ENCODE peak calls at places on chromosomes 11 and 22, in six cellular contexts. One of them, this sample, is unnamed.

GRCh38 chr11:31882951-31883392 is 71.8 kb upstream of the PAX6 start:
- DNase-seq in endothelial cell of umbilical vein: no peak
- DNase-seq in A549: no peak
- DNase-seq in HepG2: no peak
- DNase-seq in K562: no peak
- DNase-seq in GM12878: no peak
- DNase-seq in this sample: no peak

GRCh38 chr22:41856484-41856883 is 23.6 kb downstream of the SREBF2 start:
- DNase-seq in endothelial cell of umbilical vein: no peak
- DNase-seq in A549: no peak
- DNase-seq in HepG2: no peak
- DNase-seq in K562: no peak
- DNase-seq in GM12878: no peak
- DNase-seq in this sample: no peak

GRCh38 chr22:39778055-39778454 is 115.5 kb downstream of the ENTHD1 start:
- DNase-seq in endothelial cell of umbilical vein: no peak
- DNase-seq in A549: no peak
- DNase-seq in HepG2: no peak
- DNase-seq in K562: no peak
- DNase-seq in GM12878: no peak
- DNase-seq in this sample: no peak

GRCh38 chr11:10414659-10415058 is 40.4 kb upstream of the AMPD3 start:
- DNase-seq in endothelial cell of umbilical vein: peak; percentile 34
- DNase-seq in A549: no peak
- DNase-seq in HepG2: no peak
- DNase-seq in K562: peak; percentile 54
- DNase-seq in GM12878: no peak
- DNase-seq in this sample: peak; percentile 90

GRCh38 chr11:1888347-1888753 is 3.3 kb downstream of the PRR33 start:
- DNase-seq in endothelial cell of umbilical vein: no peak
- DNase-seq in A549: no peak
- DNase-seq in HepG2: no peak
- DNase-seq in K562: no peak
- DNase-seq in GM12878: no peak
- DNase-seq in this sample: no peak

GRCh38 chr11:2358754-2359444 is 18.2 kb upstream of the CD81 start:
- DNase-seq in endothelial cell of umbilical vein: no peak
- DNase-seq in A549: no peak
- DNase-seq in HepG2: no peak
- DNase-seq in K562: no peak
- DNase-seq in GM12878: no peak
- DNase-seq in this sample: no peak

GRCh38 chr11:58222730-58223129 is 6.0 kb downstream of the OR10Q1 start:
- DNase-seq in endothelial cell of umbilical vein: no peak
- DNase-seq in A549: no peak
- DNase-seq in HepG2: no peak
- DNase-seq in K562: no peak
- DNase-seq in GM12878: no peak
- DNase-seq in this sample: no peak

GRCh38 chr11:42311944-42312343 is 852.5 kb upstream of the LRRC4C start:
- DNase-seq in endothelial cell of umbilical vein: no peak
- DNase-seq in A549: no peak
- DNase-seq in HepG2: no peak
- DNase-seq in K562: no peak
- DNase-seq in GM12878: no peak
- DNase-seq in this sample: no peak

GRCh38 chr11:57251491-57252104 is 14.5 kb upstream of the APLNR start:
- DNase-seq in endothelial cell of umbilical vein: peak; percentile 55
- DNase-seq in A549: no peak
- DNase-seq in HepG2: no peak
- DNase-seq in K562: peak; percentile 83
- DNase-seq in GM12878: no peak
- DNase-seq in this sample: no peak

GRCh38 chr22:19709063-19709769 is 5.1 kb upstream of the SEPTIN5 start:
- DNase-seq in endothelial cell of umbilical vein: no peak
- DNase-seq in A549: no peak
- DNase-seq in HepG2: no peak
- DNase-seq in K562: no peak
- DNase-seq in GM12878: no peak
- DNase-seq in this sample: peak; percentile 62

GRCh38 chr11:10885703-10886363 is 28.0 kb upstream of the ZBED5 start:
- DNase-seq in endothelial cell of umbilical vein: no peak
- DNase-seq in A549: peak; percentile 18
- DNase-seq in HepG2: no peak
- DNase-seq in K562: no peak
- DNase-seq in GM12878: no peak
- DNase-seq in this sample: no peak

GRCh38 chr11:14906614-14907392 is 14.8 kb upstream of the CYP2R1 start:
- DNase-seq in endothelial cell of umbilical vein: no peak
- DNase-seq in A549: no peak
- DNase-seq in HepG2: no peak
- DNase-seq in K562: no peak
- DNase-seq in GM12878: no peak
- DNase-seq in this sample: peak; percentile 20

GRCh38 chr22:37229805-37230672 is 14.0 kb downstream of the RAC2 start:
- DNase-seq in endothelial cell of umbilical vein: no peak
- DNase-seq in A549: no peak
- DNase-seq in HepG2: no peak
- DNase-seq in K562: peak; percentile 80
- DNase-seq in GM12878: peak; percentile 60
- DNase-seq in this sample: peak; percentile 96

GRCh38 chr11:128391809-128392208 is 195.5 kb downstream of the ETS1 start:
- DNase-seq in endothelial cell of umbilical vein: peak; percentile 17
- DNase-seq in A549: no peak
- DNase-seq in HepG2: no peak
- DNase-seq in K562: no peak
- DNase-seq in GM12878: no peak
- DNase-seq in this sample: no peak

GRCh38 chr11:117087446-117087845 is 10.8 kb downstream of the SIK3 start:
- DNase-seq in endothelial cell of umbilical vein: no peak
- DNase-seq in A549: no peak
- DNase-seq in HepG2: no peak
- DNase-seq in K562: peak; percentile 74
- DNase-seq in GM12878: no peak
- DNase-seq in this sample: no peak

GRCh38 chr22:48179571-48180546 is 1417.4 kb downstream of the TBC1D22A start:
- DNase-seq in endothelial cell of umbilical vein: no peak
- DNase-seq in A549: no peak
- DNase-seq in HepG2: no peak
- DNase-seq in K562: no peak
- DNase-seq in GM12878: no peak
- DNase-seq in this sample: no peak

GRCh38 chr11:15006139-15006759 is 34.1 kb upstream of the CALCA start:
- DNase-seq in endothelial cell of umbilical vein: peak; percentile 42
- DNase-seq in A549: no peak
- DNase-seq in HepG2: peak; percentile 46
- DNase-seq in K562: peak; percentile 59
- DNase-seq in GM12878: peak; percentile 0
- DNase-seq in this sample: peak; percentile 68

GRCh38 chr11:46260161-46260560 is 17.3 kb upstream of the CREB3L1 start:
- DNase-seq in endothelial cell of umbilical vein: no peak
- DNase-seq in A549: no peak
- DNase-seq in HepG2: no peak
- DNase-seq in K562: no peak
- DNase-seq in GM12878: no peak
- DNase-seq in this sample: no peak

GRCh38 chr11:108846009-108846408 is 181.1 kb downstream of the DDX10 start:
- DNase-seq in endothelial cell of umbilical vein: no peak
- DNase-seq in A549: no peak
- DNase-seq in HepG2: no peak
- DNase-seq in K562: no peak
- DNase-seq in GM12878: no peak
- DNase-seq in this sample: no peak

GRCh38 chr11:64444838-64445441 is 86.0 kb downstream of the RPS6KA4 start:
- DNase-seq in endothelial cell of umbilical vein: no peak
- DNase-seq in A549: peak; percentile 45
- DNase-seq in HepG2: no peak
- DNase-seq in K562: peak; percentile 47
- DNase-seq in GM12878: no peak
- DNase-seq in this sample: peak; percentile 29

GRCh38 chr11:120329556-120329955 is 4.5 kb downstream of the TLCD5 start:
- DNase-seq in endothelial cell of umbilical vein: no peak
- DNase-seq in A549: no peak
- DNase-seq in HepG2: no peak
- DNase-seq in K562: no peak
- DNase-seq in GM12878: no peak
- DNase-seq in this sample: no peak

GRCh38 chr22:19915287-19915954 is 26.2 kb upstream of the COMT start:
- DNase-seq in endothelial cell of umbilical vein: no peak
- DNase-seq in A549: no peak
- DNase-seq in HepG2: no peak
- DNase-seq in K562: no peak
- DNase-seq in GM12878: no peak
- DNase-seq in this sample: no peak

GRCh38 chr11:44693654-44694119 is 33.1 kb upstream of the TSPAN18 start:
- DNase-seq in endothelial cell of umbilical vein: no peak
- DNase-seq in A549: no peak
- DNase-seq in HepG2: no peak
- DNase-seq in K562: no peak
- DNase-seq in GM12878: no peak
- DNase-seq in this sample: no peak

GRCh38 chr11:44695169-44695833 is 31.5 kb upstream of the TSPAN18 start:
- DNase-seq in endothelial cell of umbilical vein: no peak
- DNase-seq in A549: no peak
- DNase-seq in HepG2: no peak
- DNase-seq in K562: peak; percentile 16
- DNase-seq in GM12878: no peak
- DNase-seq in this sample: no peak

GRCh38 chr11:44690651-44691050 is 36.1 kb upstream of the TSPAN18 start:
- DNase-seq in endothelial cell of umbilical vein: no peak
- DNase-seq in A549: no peak
- DNase-seq in HepG2: no peak
- DNase-seq in K562: no peak
- DNase-seq in GM12878: no peak
- DNase-seq in this sample: no peak

GRCh38 chr11:44698228-44698923 is 28.4 kb upstream of the TSPAN18 start:
- DNase-seq in endothelial cell of umbilical vein: no peak
- DNase-seq in A549: no peak
- DNase-seq in HepG2: no peak
- DNase-seq in K562: peak; percentile 12
- DNase-seq in GM12878: no peak
- DNase-seq in this sample: peak; percentile 32

DNA sequence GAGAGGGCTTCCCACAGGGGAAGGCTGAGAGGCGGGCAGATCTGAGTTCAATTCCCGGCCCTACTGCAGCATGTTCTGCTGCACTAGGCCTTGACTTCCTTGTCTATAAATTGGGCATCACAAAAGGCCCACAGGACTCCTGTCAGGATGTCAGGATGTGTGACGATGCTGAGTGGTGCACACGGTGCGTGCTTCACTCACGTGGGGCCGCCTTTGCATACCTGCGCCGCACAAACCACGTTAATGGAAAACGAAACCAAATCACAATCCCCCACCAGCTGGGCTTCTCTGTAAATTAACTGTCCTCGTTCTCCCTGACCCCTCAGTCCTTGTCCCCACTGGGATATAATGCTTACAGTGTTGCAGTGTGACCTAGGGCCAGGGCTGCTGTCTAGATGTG is 32.3 kb upstream of the TSPAN18 start:
- DNase-seq in endothelial cell of umbilical vein: no peak
- DNase-seq in A549: no peak
- DNase-seq in HepG2: no peak
- DNase-seq in K562: no peak
- DNase-seq in GM12878: no peak
- DNase-seq in this sample: no peak
- H3K4me3 ChIP-seq in endothelial cell of umbilical vein: no peak overlapping the region
- H3K4me3 ChIP-seq in A549: no peak overlapping the region
- H3K4me3 ChIP-seq in HepG2: no peak overlapping the region
- H3K4me3 ChIP-seq in K562: no peak overlapping the region
- H3K4me3 ChIP-seq in GM12878: no peak overlapping the region
- H3K4me3 ChIP-seq in this sample: no peak overlapping the region

GRCh38 chr22:17774206-17774927 is at the start of gene BID:
- DNase-seq in endothelial cell of umbilical vein: peak; percentile 22
- DNase-seq in A549: no peak
- DNase-seq in HepG2: no peak
- DNase-seq in K562: peak; percentile 71
- DNase-seq in GM12878: no peak
- DNase-seq in this sample: peak; percentile 74
- TF ChIP-seq POLR2A in endothelial cell of umbilical vein: peak; percentile 33
- TF ChIP-seq POLR2A in A549: peak; percentile 53
- TF ChIP-seq POLR2A in HepG2: peak; percentile 73
- TF ChIP-seq POLR2A in K562: no peak
- TF ChIP-seq POLR2A in GM12878: peak; percentile 68
- TF ChIP-seq POLR2A in this sample: peak; percentile 39

GRCh38 chr11:67409261-67409666 is 5.4 kb downstream of the TBC1D10C start:
- DNase-seq in endothelial cell of umbilical vein: no peak
- DNase-seq in A549: no peak
- DNase-seq in HepG2: no peak
- DNase-seq in K562: no peak
- DNase-seq in GM12878: no peak
- DNase-seq in this sample: peak; percentile 92

GRCh38 chr11:67408437-67409200 is 4.7 kb downstream of the TBC1D10C start:
- DNase-seq in endothelial cell of umbilical vein: no peak
- DNase-seq in A549: no peak
- DNase-seq in HepG2: no peak
- DNase-seq in K562: no peak
- DNase-seq in GM12878: no peak
- DNase-seq in this sample: peak; percentile 62

GRCh38 chr11:67410369-67410831 is 5.1 kb upstream of the CARNS1 start:
- DNase-seq in endothelial cell of umbilical vein: no peak
- DNase-seq in A549: no peak
- DNase-seq in HepG2: no peak
- DNase-seq in K562: no peak
- DNase-seq in GM12878: no peak
- DNase-seq in this sample: no peak

GRCh38 chr11:67410984-67411784 is 4.3 kb upstream of the CARNS1 start:
- DNase-seq in endothelial cell of umbilical vein: no peak
- DNase-seq in A549: no peak
- DNase-seq in HepG2: no peak
- DNase-seq in K562: no peak
- DNase-seq in GM12878: no peak
- DNase-seq in this sample: no peak

DNA sequence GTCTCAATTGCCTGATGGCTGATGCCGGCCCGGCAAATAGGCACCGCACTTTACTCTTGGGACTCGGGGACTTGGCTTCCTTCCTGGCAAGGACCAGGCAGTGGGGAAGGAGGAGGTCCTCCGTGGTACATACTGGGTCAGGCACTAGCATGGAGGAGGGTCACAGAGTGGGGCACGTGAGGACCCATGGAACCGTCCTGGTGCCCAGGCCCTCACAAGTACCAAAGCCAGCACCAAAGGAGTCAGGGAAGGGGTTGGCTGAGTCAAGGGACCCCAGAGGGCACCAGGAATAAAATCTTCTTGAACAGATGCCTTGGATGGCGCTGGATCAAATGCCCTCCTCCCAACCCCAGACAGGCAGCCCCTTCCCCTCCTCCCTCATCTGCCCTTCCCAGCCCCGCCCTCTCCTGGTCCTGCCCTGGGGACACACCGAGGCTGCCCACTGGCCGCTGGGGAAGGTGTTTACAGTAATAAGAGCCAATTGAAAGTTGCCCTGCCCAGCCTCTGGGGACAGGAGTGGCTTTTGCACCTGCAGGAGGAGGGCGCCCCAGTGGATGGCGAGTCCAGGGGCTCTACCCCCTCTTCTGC is 5.6 kb upstream of the CARNS1 start:
- DNase-seq in endothelial cell of umbilical vein: no peak
- DNase-seq in A549: no peak
- DNase-seq in HepG2: peak; percentile 61
- DNase-seq in K562: no peak
- DNase-seq in GM12878: no peak
- DNase-seq in this sample: peak; percentile 74
- TF ChIP-seq MYC in endothelial cell of umbilical vein: no peak
- TF ChIP-seq MYC in A549: no peak
- TF ChIP-seq MYC in HepG2: no peak
- TF ChIP-seq MYC in K562: no peak
- TF ChIP-seq MYC in GM12878: no peak
- TF ChIP-seq MYC in this sample: peak; percentile 54

GRCh38 chr22:44147821-44148574 is 32.7 kb upstream of the PARVG start:
- DNase-seq in endothelial cell of umbilical vein: no peak
- DNase-seq in A549: no peak
- DNase-seq in HepG2: no peak
- DNase-seq in K562: no peak
- DNase-seq in GM12878: no peak
- DNase-seq in this sample: no peak
- H3K4me3 ChIP-seq in endothelial cell of umbilical vein: no peak overlapping the region
- H3K4me3 ChIP-seq in A549: no peak overlapping the region
- H3K4me3 ChIP-seq in HepG2: no peak overlapping the region
- H3K4me3 ChIP-seq in K562: no peak overlapping the region
- H3K4me3 ChIP-seq in GM12878: no peak overlapping the region
- H3K4me3 ChIP-seq in this sample: no peak overlapping the region

This sample was measured in NB4.